ENCODE peak calls at places on chromosomes 16 and 17, in eight cellular contexts. N is IMR-90, A is OCI-LY7, E is heart right ventricle, Z is WERI-Rb-1, L is endodermal cell, M is endothelial cell of umbilical vein, G is tibial artery. R is an unnamed sample.

GRCh38 chr17:34673995-34674900 is 94.9 kb downstream of the TMEM132E start:
- DNase-seq in N (no peak), A (no peak), E (no peak), Z (no peak), L (no peak), M (no peak), G (no peak), R (no peak)

GRCh38 chr16:2210386-2211365 is at the start of gene BRICD5:
- DNase-seq in N (peak), A (no peak), E (no peak), Z (peak), L (peak), M (no peak), G (no peak), R (no peak)

GRCh38 chr16:4390266-4391260 is 18.9 kb downstream of the VASN start:
- DNase-seq in N (no peak), A (no peak), E (no peak), Z (no peak), L (peak), M (no peak), G (no peak), R (no peak)

GRCh38 chr16:56859636-56860035 is 5.4 kb upstream of the SLC12A3 start:
- DNase-seq in N (no peak), A (no peak), E (no peak), Z (no peak), L (no peak), M (no peak), G (no peak), R (no peak)

GRCh38 chr16:57949595-57950238 is 21.2 kb downstream of the CNGB1 start:
- DNase-seq in N (no peak), A (no peak), E (no peak), Z (no peak), L (no peak), M (no peak), G (no peak), R (no peak)

GRCh38 chr17:36850794-36851193 is 86.5 kb upstream of the LHX1 start:
- DNase-seq in N (peak), A (no peak), E (no peak), Z (no peak), L (peak), M (peak), G (no peak), R (no peak)

GRCh38 chr17:82297280-82297803 is 20.1 kb downstream of the CD7 start:
- DNase-seq in N (no peak), A (peak), E (peak), Z (no peak), L (no peak), M (peak), G (peak), R (no peak)

GRCh38 chr17:64786337-64786736 is 124.2 kb upstream of the SMURF2 start:
- DNase-seq in N (no peak), A (no peak), E (no peak), Z (no peak), L (peak), M (no peak), G (peak), R (no peak)

GRCh38 chr16:22322741-22323140 is 25.5 kb downstream of the POLR3E start:
- DNase-seq in N (no peak), A (no peak), E (no peak), Z (no peak), L (peak), M (no peak), G (no peak), R (no peak)

GRCh38 chr17:63190821-63191220 is 224.8 kb downstream of the TANC2 start:
- DNase-seq in N (no peak), A (no peak), E (no peak), Z (no peak), L (no peak), M (no peak), G (no peak), R (no peak)

GRCh38 chr17:82781894-82782274 is 30.0 kb downstream of the TBCD start:
- DNase-seq in N (peak), A (peak), E (peak), Z (peak), L (peak), M (peak), G (peak), R (peak)

GRCh38 chr16:67254809-67255552 is 6.2 kb downstream of the SLC9A5 start:
- DNase-seq in N (no peak), A (no peak), E (no peak), Z (no peak), L (no peak), M (no peak), G (no peak), R (no peak)

GRCh38 chr17:13793951-13794350 is 192.2 kb upstream of the HS3ST3A1 start:
- DNase-seq in N (no peak), A (no peak), E (no peak), Z (no peak), L (no peak), M (no peak), G (no peak), R (no peak)

GRCh38 chr17:28385037-28385797 is 13.7 kb downstream of the SARM1 start:
- DNase-seq in N (no peak), A (no peak), E (no peak), Z (no peak), L (peak), M (no peak), G (no peak), R (no peak)

GRCh38 chr16:14070555-14070876 is 603 bp upstream of the MRTFB start:
- DNase-seq in N (no peak), A (no peak), E (no peak), Z (peak), L (no peak), M (no peak), G (no peak), R (no peak)

GRCh38 chr16:10929853-10930754 is 12.2 kb downstream of the DEXI start:
- DNase-seq in N (no peak), A (no peak), E (no peak), Z (no peak), L (no peak), M (no peak), G (no peak), R (no peak)

GRCh38 chr17:31674305-31674704 is 184.7 kb downstream of the COPRS start:
- DNase-seq in N (peak), A (no peak), E (no peak), Z (no peak), L (peak), M (no peak), G (no peak), R (no peak)

GRCh38 chr16:30628628-30629342 is 18.6 kb upstream of the ZNF689 start:
- DNase-seq in N (peak), A (peak), E (peak), Z (peak), L (peak), M (peak), G (peak), R (no peak)

GRCh38 chr16:83206426-83206825 is 579.7 kb downstream of the CDH13 start:
- DNase-seq in N (no peak), A (no peak), E (no peak), Z (no peak), L (no peak), M (no peak), G (no peak), R (no peak)

GRCh38 chr16:88349903-88350900 is 32.6 kb upstream of the ZNF469 start:
- DNase-seq in N (no peak), A (no peak), E (no peak), Z (no peak), L (no peak), M (no peak), G (no peak), R (no peak)

GRCh38 chr17:27631409-27631755 is 394 bp downstream of the LGALS9 start:
- DNase-seq in N (no peak), A (peak), E (no peak), Z (no peak), L (no peak), M (no peak), G (no peak), R (no peak)

GRCh38 chr16:15900901-15901465 is 12.6 kb upstream of the CEP20 start:
- DNase-seq in N (no peak), A (no peak), E (no peak), Z (no peak), L (no peak), M (no peak), G (no peak), R (no peak)

GRCh38 chr17:70525976-70526375 is 356.6 kb downstream of the KCNJ2 start:
- DNase-seq in N (no peak), A (no peak), E (no peak), Z (no peak), L (no peak), M (no peak), G (no peak), R (no peak)

GRCh38 chr16:87698676-87699179 is 67.1 kb downstream of the KLHDC4 start:
- DNase-seq in N (no peak), A (peak), E (no peak), Z (no peak), L (no peak), M (no peak), G (no peak), R (no peak)

GRCh38 chr17:1252203-1252608 is 18.0 kb upstream of the BHLHA9 start:
- DNase-seq in N (no peak), A (no peak), E (peak), Z (no peak), L (no peak), M (no peak), G (no peak), R (no peak)

GRCh38 chr17:19713901-19714361 is 2.5 kb downstream of the SLC47A2 start:
- DNase-seq in N (no peak), A (no peak), E (no peak), Z (no peak), L (peak), M (no peak), G (peak), R (no peak)

GRCh38 chr17:78933959-78934568 is 8.9 kb upstream of the TIMP2 start:
- DNase-seq in N (peak), A (no peak), E (peak), Z (peak), L (peak), M (peak), G (peak), R (peak)

GRCh38 chr17:6075845-6076244 is 5.7 kb downstream of the WSCD1 start:
- DNase-seq in N (no peak), A (no peak), E (no peak), Z (peak), L (no peak), M (no peak), G (no peak), R (no peak)

GRCh38 chr17:79160980-79161621 is 86.5 kb downstream of the ENGASE start:
- DNase-seq in N (no peak), A (peak), E (no peak), Z (no peak), L (no peak), M (peak), G (no peak), R (no peak)

DNA sequence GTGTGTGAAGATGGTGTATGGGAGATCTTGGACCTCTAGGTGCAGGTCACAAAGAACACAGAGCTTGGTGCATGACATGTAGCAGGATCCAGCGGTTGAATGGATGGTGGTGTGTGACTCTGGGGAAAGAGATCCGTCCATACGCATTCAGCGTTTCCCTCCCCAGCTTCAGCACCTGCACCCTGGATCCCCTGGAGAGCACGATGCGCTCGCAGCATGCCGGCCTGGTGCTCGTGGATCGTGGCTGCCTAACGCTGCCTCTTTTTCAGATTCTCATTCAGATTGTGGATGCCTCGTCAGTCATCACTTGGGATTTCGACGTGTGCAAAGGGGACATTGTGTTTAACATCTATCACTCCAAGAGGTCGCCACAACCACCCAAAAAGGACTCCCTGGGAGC is 70.9 kb downstream of the SEC14L1 start:
- DNase-seq in N (no peak), A (peak), E (no peak), Z (no peak), L (no peak), M (no peak), G (no peak), R (no peak)
- H3K27ac ChIP-seq in N (no peak), A (peak), E (no peak), Z (no peak), L (no peak), M (no peak), G (no peak), R (peak)

DNA sequence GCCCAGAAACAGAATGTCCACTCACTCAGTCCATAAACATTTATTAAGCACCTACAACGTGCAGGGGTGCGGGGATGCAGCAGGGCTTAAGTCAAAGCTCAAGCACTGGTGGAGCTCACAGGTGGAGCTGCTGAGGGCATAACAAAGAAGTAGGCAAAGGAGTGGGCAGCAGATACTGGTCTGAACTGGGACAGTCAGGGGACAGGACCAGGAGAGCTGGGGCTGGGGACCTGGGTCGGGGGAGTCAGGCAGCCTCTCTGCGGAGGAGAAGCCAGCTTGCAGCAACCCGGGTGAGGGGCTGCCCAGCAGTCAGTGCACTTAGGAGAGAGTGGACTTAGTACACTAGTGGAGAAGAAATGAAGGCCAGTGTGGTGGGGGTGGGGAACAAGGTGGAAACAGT is 10.0 kb upstream of the TNFRSF13B start:
- DNase-seq in N (no peak), A (no peak), E (no peak), Z (no peak), L (peak), M (no peak), G (no peak), R (no peak)
- H3K27ac ChIP-seq in N (no peak), A (no peak), E (no peak), Z (no peak), L (no peak), M (no peak), G (no peak), R (no peak)

GRCh38 chr16:70760221-70760620 is 40.7 kb downstream of the VAC14 start:
- DNase-seq in N (no peak), A (no peak), E (no peak), Z (no peak), L (no peak), M (no peak), G (no peak), R (no peak)
- H3K27ac ChIP-seq in N (peak), A (no peak), E (no peak), Z (no peak), L (peak), M (no peak), G (no peak), R (peak)

GRCh38 chr17:17400070-17400469 is 76.7 kb upstream of the MED9 start:
- DNase-seq in N (no peak), A (no peak), E (no peak), Z (no peak), L (no peak), M (no peak), G (no peak), R (no peak)
- H3K27ac ChIP-seq in N (no peak), A (no peak), E (no peak), Z (no peak), L (no peak), M (no peak), G (no peak), R (peak)

GRCh38 chr16:78211951-78212350 is 112.5 kb downstream of the WWOX start:
- DNase-seq in N (no peak), A (no peak), E (no peak), Z (no peak), L (peak), M (no peak), G (no peak), R (no peak)
- H3K27ac ChIP-seq in N (no peak), A (no peak), E (no peak), Z (no peak), L (no peak), M (no peak), G (no peak), R (no peak)

R was measured in caudate nucleus.